ENCODE peak calls at places on chromosomes 5 and 9, in six cellular contexts. One of them, this sample, is unnamed. For H3K4me1, the result is how much of the 10 kb centered on the place peaks cover.

GRCh38 chr9:109903515-109904138 is 123.6 kb downstream of the PALM2AKAP2 start:
- DNase-seq in gastrocnemius medialis: peak
- DNase-seq in thoracic aorta: peak
- DNase-seq in IMR-90: peak
- DNase-seq in fibroblast of lung: peak
- DNase-seq in endothelial cell of umbilical vein: peak
- DNase-seq in this sample: peak

GRCh38 chr5:178309271-178310008 is 76.8 kb upstream of the PHYKPL start:
- DNase-seq in endothelial cell of umbilical vein: no peak
- DNase-seq in IMR-90: no peak
- DNase-seq in thoracic aorta: no peak
- DNase-seq in fibroblast of lung: no peak
- DNase-seq in gastrocnemius medialis: peak
- DNase-seq in this sample: no peak

GRCh38 chr9:82202808-82203207 is 214.2 kb downstream of the SPATA31D1 start:
- DNase-seq in IMR-90: peak
- DNase-seq in fibroblast of lung: peak
- DNase-seq in endothelial cell of umbilical vein: no peak
- DNase-seq in gastrocnemius medialis: no peak
- DNase-seq in thoracic aorta: no peak
- DNase-seq in this sample: no peak

GRCh38 chr9:21656776-21657637 is 145.4 kb upstream of the MTAP start:
- DNase-seq in IMR-90: peak
- DNase-seq in gastrocnemius medialis: no peak
- DNase-seq in endothelial cell of umbilical vein: no peak
- DNase-seq in thoracic aorta: no peak
- DNase-seq in fibroblast of lung: peak
- DNase-seq in this sample: no peak

GRCh38 chr5:54725391-54726280 is 208.1 kb downstream of the SNX18 start:
- DNase-seq in thoracic aorta: no peak
- DNase-seq in fibroblast of lung: peak
- DNase-seq in IMR-90: peak
- DNase-seq in gastrocnemius medialis: no peak
- DNase-seq in endothelial cell of umbilical vein: no peak
- DNase-seq in this sample: no peak

GRCh38 chr9:116000748-116001329 is 152.8 kb upstream of the PAPPA start:
- DNase-seq in gastrocnemius medialis: peak
- DNase-seq in fibroblast of lung: no peak
- DNase-seq in thoracic aorta: no peak
- DNase-seq in IMR-90: no peak
- DNase-seq in endothelial cell of umbilical vein: peak
- DNase-seq in this sample: no peak

GRCh38 chr9:36877239-36877638 is 156.8 kb downstream of the PAX5 start:
- DNase-seq in IMR-90: no peak
- DNase-seq in endothelial cell of umbilical vein: no peak
- DNase-seq in fibroblast of lung: no peak
- DNase-seq in gastrocnemius medialis: no peak
- DNase-seq in thoracic aorta: no peak
- DNase-seq in this sample: no peak

GRCh38 chr5:180173198-180173544 is 35.8 kb downstream of the RASGEF1C start:
- DNase-seq in IMR-90: no peak
- DNase-seq in fibroblast of lung: no peak
- DNase-seq in endothelial cell of umbilical vein: no peak
- DNase-seq in gastrocnemius medialis: no peak
- DNase-seq in thoracic aorta: no peak
- DNase-seq in this sample: no peak

GRCh38 chr9:116193636-116194035 is 40.0 kb downstream of the PAPPA start:
- DNase-seq in endothelial cell of umbilical vein: peak
- DNase-seq in thoracic aorta: no peak
- DNase-seq in fibroblast of lung: peak
- DNase-seq in gastrocnemius medialis: no peak
- DNase-seq in IMR-90: peak
- DNase-seq in this sample: no peak

GRCh38 chr9:112810696-112811490 is 60.3 kb downstream of the SNX30 start:
- DNase-seq in fibroblast of lung: no peak
- DNase-seq in thoracic aorta: no peak
- DNase-seq in IMR-90: no peak
- DNase-seq in endothelial cell of umbilical vein: no peak
- DNase-seq in gastrocnemius medialis: no peak
- DNase-seq in this sample: no peak

GRCh38 chr5:52804359-52804758 is 16.6 kb downstream of the ITGA1 start:
- DNase-seq in fibroblast of lung: no peak
- DNase-seq in gastrocnemius medialis: no peak
- DNase-seq in IMR-90: no peak
- DNase-seq in endothelial cell of umbilical vein: no peak
- DNase-seq in thoracic aorta: no peak
- DNase-seq in this sample: no peak

GRCh38 chr9:105331160-105331559 is 86.7 kb downstream of the SLC44A1 start:
- DNase-seq in fibroblast of lung: no peak
- DNase-seq in thoracic aorta: no peak
- DNase-seq in IMR-90: no peak
- DNase-seq in gastrocnemius medialis: no peak
- DNase-seq in endothelial cell of umbilical vein: no peak
- DNase-seq in this sample: no peak

GRCh38 chr9:126218726-126219125 is 107.9 kb upstream of the MVB12B start:
- DNase-seq in gastrocnemius medialis: no peak
- DNase-seq in IMR-90: no peak
- DNase-seq in fibroblast of lung: no peak
- DNase-seq in thoracic aorta: no peak
- DNase-seq in endothelial cell of umbilical vein: no peak
- DNase-seq in this sample: no peak

GRCh38 chr5:149895416-149896345 is 48.9 kb downstream of the PDE6A start:
- DNase-seq in IMR-90: peak
- DNase-seq in fibroblast of lung: peak
- DNase-seq in endothelial cell of umbilical vein: no peak
- DNase-seq in thoracic aorta: no peak
- DNase-seq in gastrocnemius medialis: no peak
- DNase-seq in this sample: no peak

GRCh38 chr9:137455361-137455991 is 3.7 kb downstream of the NSMF start:
- DNase-seq in IMR-90: no peak
- DNase-seq in gastrocnemius medialis: peak
- DNase-seq in endothelial cell of umbilical vein: no peak
- DNase-seq in fibroblast of lung: no peak
- DNase-seq in thoracic aorta: no peak
- DNase-seq in this sample: no peak

GRCh38 chr5:6556802-6557102 is 76.1 kb downstream of the NSUN2 start:
- DNase-seq in gastrocnemius medialis: no peak
- DNase-seq in endothelial cell of umbilical vein: no peak
- DNase-seq in fibroblast of lung: no peak
- DNase-seq in thoracic aorta: no peak
- DNase-seq in IMR-90: no peak
- DNase-seq in this sample: no peak

GRCh38 chr5:54571462-54571861 is 53.9 kb downstream of the SNX18 start:
- DNase-seq in gastrocnemius medialis: no peak
- DNase-seq in endothelial cell of umbilical vein: no peak
- DNase-seq in IMR-90: no peak
- DNase-seq in fibroblast of lung: no peak
- DNase-seq in thoracic aorta: no peak
- DNase-seq in this sample: no peak

GRCh38 chr5:34474573-34475021 is 181.5 kb upstream of the RAI14 start:
- DNase-seq in fibroblast of lung: peak
- DNase-seq in gastrocnemius medialis: no peak
- DNase-seq in IMR-90: peak
- DNase-seq in thoracic aorta: no peak
- DNase-seq in endothelial cell of umbilical vein: peak
- DNase-seq in this sample: no peak

GRCh38 chr9:117763314-117763713 is 59.1 kb downstream of the TLR4 start:
- DNase-seq in endothelial cell of umbilical vein: peak
- DNase-seq in fibroblast of lung: peak
- DNase-seq in thoracic aorta: no peak
- DNase-seq in IMR-90: no peak
- DNase-seq in gastrocnemius medialis: no peak
- DNase-seq in this sample: no peak

GRCh38 chr9:81497096-81497495 is 192.3 kb downstream of the TLE1 start:
- DNase-seq in IMR-90: peak
- DNase-seq in fibroblast of lung: peak
- DNase-seq in endothelial cell of umbilical vein: no peak
- DNase-seq in thoracic aorta: no peak
- DNase-seq in gastrocnemius medialis: no peak
- DNase-seq in this sample: no peak

GRCh38 chr5:159975462-159976019 is 33.4 kb upstream of the TTC1 start:
- DNase-seq in endothelial cell of umbilical vein: peak
- DNase-seq in IMR-90: peak
- DNase-seq in fibroblast of lung: peak
- DNase-seq in gastrocnemius medialis: no peak
- DNase-seq in thoracic aorta: no peak
- DNase-seq in this sample: peak

GRCh38 chr5:149466457-149466972 is 84.7 kb downstream of the CSNK1A1 start:
- DNase-seq in gastrocnemius medialis: peak
- DNase-seq in fibroblast of lung: peak
- DNase-seq in thoracic aorta: no peak
- DNase-seq in endothelial cell of umbilical vein: no peak
- DNase-seq in IMR-90: peak
- DNase-seq in this sample: no peak

GRCh38 chr5:79513519-79514390 is at the start of gene HOMER1:
- DNase-seq in fibroblast of lung: peak
- DNase-seq in endothelial cell of umbilical vein: peak
- DNase-seq in gastrocnemius medialis: peak
- DNase-seq in IMR-90: peak
- DNase-seq in thoracic aorta: peak
- DNase-seq in this sample: peak

GRCh38 chr5:91110709-91111108 is 272.4 kb downstream of the ARRDC3 start:
- DNase-seq in endothelial cell of umbilical vein: no peak
- DNase-seq in gastrocnemius medialis: no peak
- DNase-seq in IMR-90: peak
- DNase-seq in thoracic aorta: no peak
- DNase-seq in fibroblast of lung: no peak
- DNase-seq in this sample: no peak

GRCh38 chr9:124216474-124217176 is 41.1 kb upstream of the NEK6 start:
- DNase-seq in fibroblast of lung: no peak
- DNase-seq in thoracic aorta: no peak
- DNase-seq in IMR-90: no peak
- DNase-seq in gastrocnemius medialis: peak
- DNase-seq in endothelial cell of umbilical vein: no peak
- DNase-seq in this sample: peak

GRCh38 chr5:45774528-45774927 is 78.3 kb upstream of the HCN1 start:
- DNase-seq in gastrocnemius medialis: no peak
- DNase-seq in thoracic aorta: no peak
- DNase-seq in IMR-90: no peak
- DNase-seq in fibroblast of lung: no peak
- DNase-seq in endothelial cell of umbilical vein: no peak
- DNase-seq in this sample: no peak
- TF ChIP-seq CTCF in gastrocnemius medialis: no peak
- TF ChIP-seq CTCF in thoracic aorta: no peak
- TF ChIP-seq CTCF in IMR-90: no peak
- TF ChIP-seq CTCF in fibroblast of lung: no peak
- TF ChIP-seq CTCF in endothelial cell of umbilical vein: no peak
- TF ChIP-seq CTCF in this sample: peak

GRCh38 chr5:89036166-89036565 is 153.2 kb upstream of the MEF2C start:
- DNase-seq in endothelial cell of umbilical vein: no peak
- DNase-seq in IMR-90: no peak
- DNase-seq in gastrocnemius medialis: no peak
- DNase-seq in thoracic aorta: no peak
- DNase-seq in fibroblast of lung: no peak
- DNase-seq in this sample: no peak

GRCh38 chr5:89028579-89029272 is 145.7 kb upstream of the MEF2C start:
- DNase-seq in thoracic aorta: no peak
- DNase-seq in endothelial cell of umbilical vein: no peak
- DNase-seq in fibroblast of lung: peak
- DNase-seq in gastrocnemius medialis: no peak
- DNase-seq in IMR-90: peak
- DNase-seq in this sample: no peak

GRCh38 chr5:89030781-89031180 is 147.8 kb upstream of the MEF2C start:
- DNase-seq in endothelial cell of umbilical vein: no peak
- DNase-seq in fibroblast of lung: no peak
- DNase-seq in thoracic aorta: no peak
- DNase-seq in IMR-90: no peak
- DNase-seq in gastrocnemius medialis: no peak
- DNase-seq in this sample: no peak

GRCh38 chr5:89037090-89037489 is 154.1 kb upstream of the MEF2C start:
- DNase-seq in IMR-90: peak
- DNase-seq in fibroblast of lung: peak
- DNase-seq in endothelial cell of umbilical vein: no peak
- DNase-seq in thoracic aorta: no peak
- DNase-seq in gastrocnemius medialis: no peak
- DNase-seq in this sample: no peak

GRCh38 chr5:89034588-89034987 is 151.6 kb upstream of the MEF2C start:
- DNase-seq in endothelial cell of umbilical vein: no peak
- DNase-seq in thoracic aorta: no peak
- DNase-seq in IMR-90: peak
- DNase-seq in gastrocnemius medialis: no peak
- DNase-seq in fibroblast of lung: peak
- DNase-seq in this sample: no peak
- H3K27ac ChIP-seq in endothelial cell of umbilical vein: no peak
- H3K27ac ChIP-seq in thoracic aorta: no peak
- H3K27ac ChIP-seq in IMR-90: no peak
- H3K27ac ChIP-seq in gastrocnemius medialis: no peak
- H3K27ac ChIP-seq in fibroblast of lung: no peak
- H3K27ac ChIP-seq in this sample: no peak

DNA sequence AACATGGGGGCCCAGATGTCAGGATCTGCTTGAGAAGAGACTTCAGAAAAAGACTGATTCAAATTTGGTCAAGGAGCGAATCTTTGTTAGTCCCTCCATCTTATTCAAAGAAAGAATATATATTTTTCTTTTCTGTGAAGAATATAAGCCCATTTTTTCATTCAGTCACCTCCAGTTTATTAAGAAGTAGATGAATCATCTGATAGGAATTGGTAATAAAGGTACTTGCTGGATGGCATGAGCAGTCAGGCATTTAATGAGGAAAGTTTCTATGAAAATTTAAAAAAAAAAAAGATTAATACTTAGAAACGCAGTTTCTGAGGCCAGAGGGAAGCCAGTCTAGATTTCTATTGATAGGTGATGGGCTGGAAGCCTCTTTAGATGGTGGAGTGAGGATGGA is 373.1 kb upstream of the SMC2 start:
- DNase-seq in gastrocnemius medialis: no peak
- DNase-seq in endothelial cell of umbilical vein: no peak
- DNase-seq in fibroblast of lung: no peak
- DNase-seq in IMR-90: no peak
- DNase-seq in thoracic aorta: no peak
- DNase-seq in this sample: no peak
- H3K4me1 ChIP-seq in gastrocnemius medialis: under half
- H3K4me1 ChIP-seq in endothelial cell of umbilical vein: under half
- H3K4me1 ChIP-seq in fibroblast of lung: under half
- H3K4me1 ChIP-seq in IMR-90: under half
- H3K4me1 ChIP-seq in thoracic aorta: under half
- H3K4me1 ChIP-seq in this sample: under half

DNA sequence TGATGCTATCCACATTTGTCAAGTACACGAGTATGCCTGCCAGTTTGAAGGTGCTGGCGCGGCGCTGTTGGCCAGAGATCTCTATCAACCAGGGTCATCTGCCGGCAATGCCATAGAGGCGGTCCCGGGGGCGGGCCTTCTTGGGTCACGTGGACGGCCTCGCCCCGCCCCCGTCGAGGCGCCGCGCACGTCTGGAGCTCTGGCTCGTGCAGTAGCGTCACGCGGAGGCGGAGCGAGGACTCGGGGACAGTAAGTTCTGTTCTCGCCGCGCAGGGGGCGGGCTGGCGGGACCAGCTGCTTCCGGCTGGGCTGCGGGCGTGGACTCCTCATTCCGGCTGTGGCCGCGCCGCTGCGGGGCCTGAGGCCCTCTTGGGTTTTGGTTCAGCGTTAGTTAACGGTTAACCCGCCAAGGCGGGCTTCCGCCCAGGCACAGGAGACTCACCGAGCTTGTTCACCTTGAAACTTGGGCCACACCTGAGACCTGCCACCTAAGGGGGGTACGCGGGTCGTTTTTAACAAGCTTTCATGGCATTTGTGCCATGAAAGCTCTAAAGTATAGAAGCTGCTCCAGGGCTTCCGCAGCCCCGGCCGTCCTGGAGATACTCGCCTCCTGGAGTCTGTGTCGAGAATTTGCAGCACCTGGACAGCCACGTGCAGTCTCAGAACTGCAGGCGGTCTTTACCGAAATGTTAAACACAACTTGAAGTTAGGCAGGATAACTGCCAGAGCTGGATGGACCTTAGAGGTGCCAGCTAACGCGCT is at the start of gene RFESD:
- DNase-seq in IMR-90: peak
- DNase-seq in fibroblast of lung: peak
- DNase-seq in gastrocnemius medialis: peak
- DNase-seq in thoracic aorta: peak
- DNase-seq in endothelial cell of umbilical vein: peak
- DNase-seq in this sample: peak
- TF ChIP-seq CTCF in IMR-90: peak
- TF ChIP-seq CTCF in fibroblast of lung: peak
- TF ChIP-seq CTCF in gastrocnemius medialis: no peak
- TF ChIP-seq CTCF in thoracic aorta: peak
- TF ChIP-seq CTCF in endothelial cell of umbilical vein: no peak
- TF ChIP-seq CTCF in this sample: peak

This sample was measured in heart right ventricle.